ENCODE peak calls at places on chromosomes 5 and 9, in nine cellular contexts. G is NCI-H526; C is GM12891; S is bronchial epithelial cell; N is mucosa of gallbladder; Y is ELR; E is naive thymus-derived CD8-positive, alpha-beta T cell; L is HCT116; Z is endothelial cell. F is an unnamed sample.

GRCh38 chr5:55418994-55419991 is 111.5 kb downstream of the MTREX start:
- DNase-seq in G (no peak), C (no peak), S (no peak), N (no peak), Y (peak), E (no peak), L (no peak), Z (no peak), F (no peak)

GRCh38 chr9:79477955-79478751 is 93.6 kb upstream of the TLE4 start:
- DNase-seq in G (peak), C (no peak), S (peak), N (no peak), Y (peak), E (peak), L (no peak), Z (peak), F (peak)

GRCh38 chr5:43207601-43208000 is 15.6 kb downstream of the NIM1K start:
- DNase-seq in G (no peak), C (no peak), S (peak), N (no peak), Y (peak), E (no peak), L (no peak), Z (no peak), F (no peak)

GRCh38 chr9:89284076-89284475 is 26.9 kb upstream of the CKS2 start:
- DNase-seq in G (no peak), C (no peak), S (no peak), N (no peak), Y (no peak), E (no peak), L (no peak), Z (no peak), F (no peak)

GRCh38 chr5:95620870-95621838 is 1.3 kb downstream of the GPR150 start:
- DNase-seq in G (no peak), C (peak), S (no peak), N (no peak), Y (peak), E (peak), L (no peak), Z (peak), F (peak)

GRCh38 chr9:116491219-116491618 is 195.9 kb upstream of the TRIM32 start:
- DNase-seq in G (no peak), C (no peak), S (no peak), N (no peak), Y (no peak), E (no peak), L (no peak), Z (no peak), F (no peak)

GRCh38 chr9:38293022-38293421 is 99.5 kb upstream of the ALDH1B1 start:
- DNase-seq in G (no peak), C (no peak), S (no peak), N (no peak), Y (no peak), E (no peak), L (no peak), Z (no peak), F (no peak)

GRCh38 chr5:136006164-136006563 is 22.6 kb upstream of the TGFBI start:
- DNase-seq in G (no peak), C (no peak), S (peak), N (no peak), Y (peak), E (no peak), L (no peak), Z (no peak), F (peak)

GRCh38 chr9:79120533-79121315 is 451.0 kb upstream of the TLE4 start:
- DNase-seq in G (no peak), C (no peak), S (no peak), N (peak), Y (no peak), E (no peak), L (no peak), Z (no peak), F (no peak)

GRCh38 chr9:127004946-127005769 is 90.6 kb downstream of the RALGPS1 start:
- DNase-seq in G (no peak), C (peak), S (peak), N (no peak), Y (peak), E (peak), L (no peak), Z (no peak), F (no peak)

GRCh38 chr9:128733256-128733655 is 9.3 kb upstream of the ZDHHC12 start:
- DNase-seq in G (peak), C (peak), S (peak), N (peak), Y (peak), E (no peak), L (peak), Z (peak), F (peak)

GRCh38 chr9:100590481-100590880 is 12.6 kb downstream of the CAVIN4 start:
- DNase-seq in G (no peak), C (no peak), S (no peak), N (no peak), Y (peak), E (no peak), L (no peak), Z (no peak), F (no peak)

GRCh38 chr5:139649082-139649991 is 1.2 kb downstream of the CXXC5 start:
- DNase-seq in G (no peak), C (no peak), S (no peak), N (no peak), Y (no peak), E (no peak), L (no peak), Z (peak), F (no peak)

GRCh38 chr9:132200706-132201105 is 38.8 kb downstream of the NTNG2 start:
- DNase-seq in G (no peak), C (no peak), S (no peak), N (no peak), Y (no peak), E (no peak), L (no peak), Z (no peak), F (no peak)

GRCh38 chr5:162288647-162289296 is 221.2 kb downstream of the GABRG2 start:
- DNase-seq in G (no peak), C (no peak), S (no peak), N (no peak), Y (no peak), E (no peak), L (no peak), Z (no peak), F (no peak)

GRCh38 chr9:21317956-21318923 is 13.1 kb upstream of the IFNA5 start:
- DNase-seq in G (peak), C (no peak), S (peak), N (peak), Y (peak), E (no peak), L (no peak), Z (peak), F (peak)

GRCh38 chr9:126431112-126431742 is 104.6 kb downstream of the MVB12B start:
- DNase-seq in G (no peak), C (no peak), S (no peak), N (no peak), Y (no peak), E (no peak), L (no peak), Z (no peak), F (no peak)

GRCh38 chr9:13750639-13751038 is 471.1 kb upstream of the MPDZ start:
- DNase-seq in G (no peak), C (no peak), S (no peak), N (no peak), Y (no peak), E (no peak), L (no peak), Z (no peak), F (no peak)

GRCh38 chr9:95363051-95363841 is 45.7 kb upstream of the FANCC start:
- DNase-seq in G (no peak), C (no peak), S (peak), N (peak), Y (no peak), E (no peak), L (no peak), Z (no peak), F (no peak)

GRCh38 chr9:137366445-137366810 is 56.5 kb downstream of the EXD3 start:
- DNase-seq in G (no peak), C (no peak), S (no peak), N (no peak), Y (no peak), E (no peak), L (no peak), Z (no peak), F (no peak)

GRCh38 chr5:42168091-42168670 is 243.1 kb downstream of the FBXO4 start:
- DNase-seq in G (no peak), C (no peak), S (peak), N (no peak), Y (no peak), E (no peak), L (no peak), Z (no peak), F (no peak)

GRCh38 chr5:148615644-148616283 is 38.6 kb downstream of the HTR4 start:
- DNase-seq in G (no peak), C (no peak), S (peak), N (no peak), Y (peak), E (no peak), L (no peak), Z (no peak), F (no peak)

GRCh38 chr5:141001854-141002666 is 35.8 kb downstream of the PCDHAC2 start:
- DNase-seq in G (no peak), C (no peak), S (peak), N (peak), Y (no peak), E (no peak), L (peak), Z (peak), F (peak)

GRCh38 chr5:162230348-162230747 is 162.8 kb downstream of the GABRG2 start:
- DNase-seq in G (no peak), C (no peak), S (no peak), N (no peak), Y (no peak), E (no peak), L (no peak), Z (no peak), F (no peak)

GRCh38 chr5:140358738-140359310 is 1.2 kb upstream of the SLC4A9 start:
- DNase-seq in G (peak), C (no peak), S (no peak), N (no peak), Y (peak), E (no peak), L (no peak), Z (peak), F (no peak)

GRCh38 chr9:121684381-121685145 is 33.1 kb downstream of the DAB2IP start:
- DNase-seq in G (no peak), C (peak), S (no peak), N (no peak), Y (peak), E (no peak), L (no peak), Z (peak), F (peak)

GRCh38 chr5:77073667-77074066 is 13.4 kb downstream of the ZBED3 start:
- DNase-seq in G (no peak), C (no peak), S (no peak), N (no peak), Y (peak), E (no peak), L (no peak), Z (no peak), F (no peak)

GRCh38 chr5:65721050-65721774 is 697 bp downstream of the SGTB start:
- DNase-seq in G (peak), C (no peak), S (peak), N (peak), Y (peak), E (no peak), L (no peak), Z (peak), F (peak)

GRCh38 chr5:16540421-16540820 is 74.8 kb upstream of the ZNF622 start:
- DNase-seq in G (no peak), C (no peak), S (peak), N (no peak), Y (peak), E (no peak), L (no peak), Z (no peak), F (no peak)

GRCh38 chr9:109793196-109793595 is 13.2 kb downstream of the PALM2AKAP2 start:
- DNase-seq in G (no peak), C (no peak), S (peak), N (no peak), Y (peak), E (no peak), L (no peak), Z (no peak), F (no peak)

GRCh38 chr5:103847060-103847459 is 284.5 kb upstream of the NUDT12 start:
- DNase-seq in G (no peak), C (no peak), S (peak), N (no peak), Y (peak), E (no peak), L (no peak), Z (no peak), F (no peak)

GRCh38 chr5:172801184-172801671 is 30.2 kb upstream of the DUSP1 start:
- DNase-seq in G (no peak), C (no peak), S (peak), N (no peak), Y (peak), E (no peak), L (no peak), Z (no peak), F (no peak)

GRCh38 chr9:38213591-38213990 is 144.6 kb upstream of the SHB start:
- DNase-seq in G (no peak), C (no peak), S (no peak), N (no peak), Y (no peak), E (no peak), L (no peak), Z (no peak), F (no peak)

GRCh38 chr5:22835630-22836029 is 17.5 kb downstream of the CDH12 start:
- DNase-seq in G (no peak), C (no peak), S (peak), N (no peak), Y (no peak), E (no peak), L (no peak), Z (no peak), F (no peak)

GRCh38 chr5:9686211-9686610 is 56.1 kb upstream of the TAS2R1 start:
- DNase-seq in G (no peak), C (no peak), S (no peak), N (no peak), Y (peak), E (no peak), L (no peak), Z (no peak), F (no peak)

GRCh38 chr5:96881511-96882115 is 5.3 kb downstream of the ERAP2 start:
- DNase-seq in G (no peak), C (no peak), S (peak), N (no peak), Y (peak), E (no peak), L (no peak), Z (no peak), F (no peak)

GRCh38 chr5:176680226-176680563 is 32.9 kb downstream of the TSPAN17 start:
- DNase-seq in G (no peak), C (no peak), S (no peak), N (no peak), Y (no peak), E (no peak), L (no peak), Z (no peak), F (no peak)